ENCODE peak calls at places on chromosomes 7 and 10, in six cellular contexts. One of them, this sample, is unnamed.
A peak's percentile ranks its signal among the peaks of the same experiment; 100 is the strongest.

GRCh38 chr7:116670409-116671036 is 1.5 kb upstream of the MET start:
- DNase-seq in fibroblast of lung: no peak
- DNase-seq in CD8-positive, alpha-beta T cell: no peak
- DNase-seq in upper lobe of right lung: no peak
- DNase-seq in CD4-positive, alpha-beta memory T cell: no peak
- DNase-seq in psoas muscle: no peak
- DNase-seq in this sample: no peak

GRCh38 chr10:19332304-19332703 is 283.7 kb downstream of the MALRD1 start:
- DNase-seq in fibroblast of lung: peak; percentile 76
- DNase-seq in CD8-positive, alpha-beta T cell: no peak
- DNase-seq in upper lobe of right lung: no peak
- DNase-seq in CD4-positive, alpha-beta memory T cell: no peak
- DNase-seq in psoas muscle: no peak
- DNase-seq in this sample: no peak

GRCh38 chr10:78685466-78686163 is 383.2 kb upstream of the ZMIZ1 start:
- DNase-seq in fibroblast of lung: no peak
- DNase-seq in CD8-positive, alpha-beta T cell: no peak
- DNase-seq in upper lobe of right lung: no peak
- DNase-seq in CD4-positive, alpha-beta memory T cell: no peak
- DNase-seq in psoas muscle: no peak
- DNase-seq in this sample: no peak

GRCh38 chr10:46171661-46172060 is 115.1 kb upstream of the ANTXRL start:
- DNase-seq in fibroblast of lung: no peak
- DNase-seq in CD8-positive, alpha-beta T cell: no peak
- DNase-seq in upper lobe of right lung: no peak
- DNase-seq in CD4-positive, alpha-beta memory T cell: no peak
- DNase-seq in psoas muscle: no peak
- DNase-seq in this sample: no peak

GRCh38 chr10:6780008-6780677 is 200.1 kb upstream of the PRKCQ start:
- DNase-seq in fibroblast of lung: no peak
- DNase-seq in CD8-positive, alpha-beta T cell: no peak
- DNase-seq in upper lobe of right lung: no peak
- DNase-seq in CD4-positive, alpha-beta memory T cell: no peak
- DNase-seq in psoas muscle: no peak
- DNase-seq in this sample: no peak

GRCh38 chr10:95236068-95236903 is 42.2 kb downstream of the ACSM6 start:
- DNase-seq in fibroblast of lung: peak; percentile 54
- DNase-seq in CD8-positive, alpha-beta T cell: no peak
- DNase-seq in upper lobe of right lung: no peak
- DNase-seq in CD4-positive, alpha-beta memory T cell: no peak
- DNase-seq in psoas muscle: no peak
- DNase-seq in this sample: no peak

GRCh38 chr7:75867390-75867717 is 11.5 kb upstream of the RHBDD2 start:
- DNase-seq in fibroblast of lung: peak; percentile 37
- DNase-seq in CD8-positive, alpha-beta T cell: no peak
- DNase-seq in upper lobe of right lung: no peak
- DNase-seq in CD4-positive, alpha-beta memory T cell: no peak
- DNase-seq in psoas muscle: no peak
- DNase-seq in this sample: no peak

GRCh38 chr7:13829914-13830603 is 159.4 kb downstream of the ETV1 start:
- DNase-seq in fibroblast of lung: peak; percentile 97
- DNase-seq in CD8-positive, alpha-beta T cell: no peak
- DNase-seq in upper lobe of right lung: no peak
- DNase-seq in CD4-positive, alpha-beta memory T cell: no peak
- DNase-seq in psoas muscle: no peak
- DNase-seq in this sample: no peak

GRCh38 chr7:55309040-55309991 is 55.8 kb upstream of the LANCL2 start:
- DNase-seq in fibroblast of lung: no peak
- DNase-seq in CD8-positive, alpha-beta T cell: peak; percentile 42
- DNase-seq in upper lobe of right lung: no peak
- DNase-seq in CD4-positive, alpha-beta memory T cell: peak; percentile 60
- DNase-seq in psoas muscle: no peak
- DNase-seq in this sample: no peak

GRCh38 chr10:35007858-35008301 is 82.3 kb downstream of the CUL2 start:
- DNase-seq in fibroblast of lung: no peak
- DNase-seq in CD8-positive, alpha-beta T cell: no peak
- DNase-seq in upper lobe of right lung: no peak
- DNase-seq in CD4-positive, alpha-beta memory T cell: no peak
- DNase-seq in psoas muscle: no peak
- DNase-seq in this sample: no peak

GRCh38 chr7:128361463-128362441 is at the start of gene PRRT4:
- DNase-seq in fibroblast of lung: no peak
- DNase-seq in CD8-positive, alpha-beta T cell: peak; percentile 43
- DNase-seq in upper lobe of right lung: peak; percentile 68
- DNase-seq in CD4-positive, alpha-beta memory T cell: peak; percentile 56
- DNase-seq in psoas muscle: peak; percentile 50
- DNase-seq in this sample: peak; percentile 68

GRCh38 chr7:51162724-51163329 is 153.8 kb downstream of the COBL start:
- DNase-seq in fibroblast of lung: peak; percentile 81
- DNase-seq in CD8-positive, alpha-beta T cell: peak; percentile 56
- DNase-seq in upper lobe of right lung: no peak
- DNase-seq in CD4-positive, alpha-beta memory T cell: peak; percentile 52
- DNase-seq in psoas muscle: peak; percentile 37
- DNase-seq in this sample: peak; percentile 18

GRCh38 chr10:85061401-85061800 is 733.0 kb downstream of the CCSER2 start:
- DNase-seq in fibroblast of lung: no peak
- DNase-seq in CD8-positive, alpha-beta T cell: no peak
- DNase-seq in upper lobe of right lung: no peak
- DNase-seq in CD4-positive, alpha-beta memory T cell: no peak
- DNase-seq in psoas muscle: no peak
- DNase-seq in this sample: no peak

GRCh38 chr7:141417506-141417905 is 133.7 kb upstream of the AGK start:
- DNase-seq in fibroblast of lung: no peak
- DNase-seq in CD8-positive, alpha-beta T cell: no peak
- DNase-seq in upper lobe of right lung: no peak
- DNase-seq in CD4-positive, alpha-beta memory T cell: no peak
- DNase-seq in psoas muscle: no peak
- DNase-seq in this sample: no peak

GRCh38 chr10:118621304-118621942 is 26.0 kb upstream of the PRLHR start:
- DNase-seq in fibroblast of lung: no peak
- DNase-seq in CD8-positive, alpha-beta T cell: peak; percentile 20
- DNase-seq in upper lobe of right lung: no peak
- DNase-seq in CD4-positive, alpha-beta memory T cell: peak; percentile 16
- DNase-seq in psoas muscle: no peak
- DNase-seq in this sample: peak; percentile 12

GRCh38 chr7:54992876-54993490 is 25.8 kb upstream of the EGFR start:
- DNase-seq in fibroblast of lung: peak; percentile 47
- DNase-seq in CD8-positive, alpha-beta T cell: no peak
- DNase-seq in upper lobe of right lung: no peak
- DNase-seq in CD4-positive, alpha-beta memory T cell: no peak
- DNase-seq in psoas muscle: no peak
- DNase-seq in this sample: no peak

GRCh38 chr7:135405969-135406368 is 103.9 kb downstream of the CNOT4 start:
- DNase-seq in fibroblast of lung: no peak
- DNase-seq in CD8-positive, alpha-beta T cell: no peak
- DNase-seq in upper lobe of right lung: no peak
- DNase-seq in CD4-positive, alpha-beta memory T cell: no peak
- DNase-seq in psoas muscle: no peak
- DNase-seq in this sample: no peak

DNA sequence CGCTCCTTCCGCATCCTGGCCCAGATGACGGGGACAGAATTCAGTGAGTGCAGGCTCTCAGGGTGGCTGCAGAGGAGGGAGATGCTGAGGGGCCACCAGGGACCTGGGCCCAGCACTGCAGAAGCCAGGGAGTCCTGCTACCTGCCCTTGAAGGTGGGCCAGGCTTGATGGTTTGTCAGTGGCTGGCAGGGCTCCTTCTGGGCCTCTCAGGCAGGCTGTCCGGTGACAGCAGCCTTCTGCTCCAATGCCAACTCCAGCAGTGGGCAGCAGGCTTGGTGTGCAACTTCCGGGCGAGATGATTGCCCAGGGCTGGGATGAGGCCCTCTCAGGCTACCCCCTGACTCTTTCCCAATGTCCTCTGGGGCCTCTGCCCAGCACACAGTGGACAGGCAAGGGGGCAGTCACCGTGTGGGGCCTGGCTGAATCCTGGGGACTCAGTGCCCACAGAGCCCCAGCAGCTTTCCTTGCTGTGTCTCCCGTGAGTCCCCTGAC is 23.8 kb downstream of the LDB3 start:
- DNase-seq in fibroblast of lung: no peak
- DNase-seq in CD8-positive, alpha-beta T cell: no peak
- DNase-seq in upper lobe of right lung: no peak
- DNase-seq in CD4-positive, alpha-beta memory T cell: no peak
- DNase-seq in psoas muscle: no peak
- DNase-seq in this sample: no peak
- H3K27ac ChIP-seq in fibroblast of lung: no peak overlapping the region
- H3K27ac ChIP-seq in CD8-positive, alpha-beta T cell: no peak overlapping the region
- H3K27ac ChIP-seq in upper lobe of right lung: no peak overlapping the region
- H3K27ac ChIP-seq in CD4-positive, alpha-beta memory T cell: no peak overlapping the region
- H3K27ac ChIP-seq in psoas muscle: peak overlapping the region; percentile 63
- H3K27ac ChIP-seq in this sample: no peak overlapping the region

DNA sequence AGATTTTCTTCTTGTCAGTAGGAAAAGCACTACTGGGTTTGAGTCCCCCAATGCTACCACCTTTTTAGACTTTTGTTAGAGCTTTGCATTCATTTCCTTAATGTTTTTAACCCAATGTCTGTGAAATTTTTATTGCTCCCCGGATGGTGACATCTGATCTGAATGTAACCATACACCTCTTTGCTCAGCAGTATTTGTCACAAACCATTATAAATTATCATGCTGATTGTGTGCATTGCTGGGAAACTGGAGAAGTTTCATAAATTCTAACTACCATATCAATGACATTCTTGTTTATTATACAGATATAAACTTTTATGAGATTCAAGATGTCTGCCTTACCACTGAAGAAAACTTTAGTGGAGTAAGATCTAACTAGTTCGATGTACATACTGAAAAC is 8.5 kb downstream of the NRP1 start:
- DNase-seq in fibroblast of lung: peak; percentile 55
- DNase-seq in CD8-positive, alpha-beta T cell: no peak
- DNase-seq in upper lobe of right lung: no peak
- DNase-seq in CD4-positive, alpha-beta memory T cell: no peak
- DNase-seq in psoas muscle: no peak
- DNase-seq in this sample: no peak
- H3K4me1 ChIP-seq in fibroblast of lung: peaks cover 2% of the 10 kb centered on the region
- H3K4me1 ChIP-seq in CD8-positive, alpha-beta T cell: peaks cover 5% of the 10 kb centered on the region
- H3K4me1 ChIP-seq in upper lobe of right lung: peaks cover 43% of the 10 kb centered on the region
- H3K4me1 ChIP-seq in CD4-positive, alpha-beta memory T cell: no peaks in the 10 kb centered on the region
- H3K4me1 ChIP-seq in psoas muscle: peaks cover 80% of the 10 kb centered on the region
- H3K4me1 ChIP-seq in this sample: no peaks in the 10 kb centered on the region

DNA sequence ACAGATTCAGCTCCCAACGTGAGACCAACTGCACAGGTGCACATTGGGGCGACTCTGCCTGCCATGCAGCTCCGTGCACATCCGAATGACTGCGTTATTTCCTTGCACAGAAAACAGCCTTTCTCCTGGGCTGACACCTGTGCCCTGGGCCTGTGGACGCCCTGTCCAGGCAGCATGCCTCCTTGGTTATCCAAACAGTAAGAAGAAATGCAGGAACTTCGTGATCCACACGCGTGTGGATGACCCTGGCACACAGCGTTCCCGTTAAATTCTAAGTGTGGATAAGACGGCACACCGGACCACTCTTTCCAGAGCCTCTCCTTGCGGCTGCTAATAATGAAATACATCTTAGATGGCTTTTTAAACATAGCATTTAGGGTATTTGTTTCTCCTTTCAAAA is 39.6 kb downstream of the NKX6-2 start:
- DNase-seq in fibroblast of lung: no peak
- DNase-seq in CD8-positive, alpha-beta T cell: no peak
- DNase-seq in upper lobe of right lung: no peak
- DNase-seq in CD4-positive, alpha-beta memory T cell: no peak
- DNase-seq in psoas muscle: no peak
- DNase-seq in this sample: no peak
- H3K4me3 ChIP-seq in fibroblast of lung: no peak overlapping the region
- H3K4me3 ChIP-seq in CD8-positive, alpha-beta T cell: no peak overlapping the region
- H3K4me3 ChIP-seq in upper lobe of right lung: no peak overlapping the region
- H3K4me3 ChIP-seq in CD4-positive, alpha-beta memory T cell: no peak overlapping the region
- H3K4me3 ChIP-seq in psoas muscle: no peak overlapping the region
- H3K4me3 ChIP-seq in this sample: no peak overlapping the region

GRCh38 chr10:125035588-125036298 is 93.8 kb downstream of the ZRANB1 start:
- DNase-seq in fibroblast of lung: no peak
- DNase-seq in CD8-positive, alpha-beta T cell: no peak
- DNase-seq in upper lobe of right lung: no peak
- DNase-seq in CD4-positive, alpha-beta memory T cell: no peak
- DNase-seq in psoas muscle: no peak
- DNase-seq in this sample: no peak

GRCh38 chr10:125035136-125035535 is 93.2 kb downstream of the ZRANB1 start:
- DNase-seq in fibroblast of lung: peak; percentile 95
- DNase-seq in CD8-positive, alpha-beta T cell: no peak
- DNase-seq in upper lobe of right lung: no peak
- DNase-seq in CD4-positive, alpha-beta memory T cell: no peak
- DNase-seq in psoas muscle: no peak
- DNase-seq in this sample: no peak

GRCh38 chr10:125033146-125033924 is 91.4 kb downstream of the ZRANB1 start:
- DNase-seq in fibroblast of lung: no peak
- DNase-seq in CD8-positive, alpha-beta T cell: no peak
- DNase-seq in upper lobe of right lung: peak; percentile 51
- DNase-seq in CD4-positive, alpha-beta memory T cell: no peak
- DNase-seq in psoas muscle: no peak
- DNase-seq in this sample: no peak

GRCh38 chr10:125032474-125032873 is 90.6 kb downstream of the ZRANB1 start:
- DNase-seq in fibroblast of lung: no peak
- DNase-seq in CD8-positive, alpha-beta T cell: no peak
- DNase-seq in upper lobe of right lung: peak; percentile 33
- DNase-seq in CD4-positive, alpha-beta memory T cell: no peak
- DNase-seq in psoas muscle: no peak
- DNase-seq in this sample: no peak

GRCh38 chr10:125034671-125035070 is 92.7 kb downstream of the ZRANB1 start:
- DNase-seq in fibroblast of lung: peak; percentile 44
- DNase-seq in CD8-positive, alpha-beta T cell: no peak
- DNase-seq in upper lobe of right lung: no peak
- DNase-seq in CD4-positive, alpha-beta memory T cell: no peak
- DNase-seq in psoas muscle: no peak
- DNase-seq in this sample: no peak
- H3K27ac ChIP-seq in fibroblast of lung: peak overlapping the region; percentile 66
- H3K27ac ChIP-seq in CD8-positive, alpha-beta T cell: no peak overlapping the region
- H3K27ac ChIP-seq in upper lobe of right lung: no peak overlapping the region
- H3K27ac ChIP-seq in CD4-positive, alpha-beta memory T cell: no peak overlapping the region
- H3K27ac ChIP-seq in psoas muscle: no peak overlapping the region
- H3K27ac ChIP-seq in this sample: no peak overlapping the region